ENCODE peak calls at places on chromosome 2, in ten cellular contexts. L is Calu3, P is tibial artery, M is fibroblast of mammary gland, Y is lower lobe of right lung, B is IMR-90, U is fibroblast of the aortic adventitia, F is GM12865, A is HFFc6, S is bronchial epithelial cell. G is an unnamed sample.

GRCh38 chr2:85549826-85550225 is 10.9 kb downstream of the MAT2A start:
- DNase-seq in P (no peak), F (no peak), Y (no peak), S (peak), B (peak), U (peak), L (no peak), M (peak), A (peak), G (no peak)

GRCh38 chr2:134181219-134181618 is 72.7 kb upstream of the MGAT5 start:
- DNase-seq in S (peak), A (no peak), F (peak), M (no peak), U (no peak), L (no peak), B (no peak), Y (no peak), P (no peak), G (no peak)

GRCh38 chr2:120949027-120949956 is 213.6 kb downstream of the GLI2 start:
- DNase-seq in P (no peak), Y (no peak), U (no peak), S (no peak), L (peak), F (peak), M (no peak), A (no peak), B (no peak), G (no peak)

GRCh38 chr2:45567974-45568789 is 42.9 kb downstream of the SRBD1 start:
- DNase-seq in A (no peak), Y (no peak), B (peak), U (peak), S (no peak), F (peak), L (no peak), P (no peak), M (peak), G (no peak)

GRCh38 chr2:109450574-109451265 is 163.0 kb downstream of the SEPTIN10 start:
- DNase-seq in Y (no peak), L (no peak), A (no peak), U (peak), F (no peak), M (peak), S (no peak), P (peak), B (no peak), G (peak)

GRCh38 chr2:3536682-3537632 is 17.6 kb upstream of the ADI1 start:
- DNase-seq in A (peak), F (peak), B (peak), U (peak), S (no peak), Y (no peak), P (peak), L (peak), M (peak), G (no peak)

GRCh38 chr2:72969706-72970105 is 52.4 kb downstream of the EMX1 start:
- DNase-seq in U (no peak), P (no peak), S (no peak), A (no peak), M (no peak), B (no peak), Y (no peak), F (no peak), L (no peak), G (peak)

GRCh38 chr2:126889501-126890135 is 9.1 kb upstream of the TEX51 start:
- DNase-seq in L (no peak), B (no peak), M (no peak), Y (no peak), A (no peak), F (no peak), U (no peak), P (peak), S (no peak), G (peak)

GRCh38 chr2:27967076-27967475 is 76.5 kb downstream of the BABAM2 start:
- DNase-seq in L (no peak), S (no peak), U (no peak), F (no peak), B (no peak), A (no peak), M (peak), P (no peak), Y (no peak), G (no peak)
- TF ChIP-seq CTCF in L (no peak), S (no peak), U (no peak), F (no peak), B (no peak), A (no peak), M (no peak), P (no peak), Y (no peak), G (no peak)

GRCh38 chr2:69916151-69916550 is 1.2 kb downstream of the MXD1 start:
- DNase-seq in U (no peak), A (no peak), P (no peak), F (no peak), Y (no peak), M (no peak), B (peak), L (no peak), S (peak), G (no peak)

GRCh38 chr2:69917854-69918253 is 2.9 kb downstream of the MXD1 start:
- DNase-seq in F (no peak), S (peak), L (no peak), A (peak), P (no peak), B (peak), M (peak), U (peak), Y (no peak), G (no peak)

GRCh38 chr2:69915050-69915945 is at the start of gene MXD1:
- DNase-seq in F (peak), L (no peak), A (peak), P (peak), Y (peak), S (no peak), B (no peak), M (no peak), U (no peak), G (peak)

GRCh38 chr2:69911985-69912563 is 2.8 kb upstream of the MXD1 start:
- DNase-seq in U (peak), Y (no peak), L (no peak), A (peak), F (peak), M (peak), P (no peak), S (peak), B (peak), G (no peak)

DNA sequence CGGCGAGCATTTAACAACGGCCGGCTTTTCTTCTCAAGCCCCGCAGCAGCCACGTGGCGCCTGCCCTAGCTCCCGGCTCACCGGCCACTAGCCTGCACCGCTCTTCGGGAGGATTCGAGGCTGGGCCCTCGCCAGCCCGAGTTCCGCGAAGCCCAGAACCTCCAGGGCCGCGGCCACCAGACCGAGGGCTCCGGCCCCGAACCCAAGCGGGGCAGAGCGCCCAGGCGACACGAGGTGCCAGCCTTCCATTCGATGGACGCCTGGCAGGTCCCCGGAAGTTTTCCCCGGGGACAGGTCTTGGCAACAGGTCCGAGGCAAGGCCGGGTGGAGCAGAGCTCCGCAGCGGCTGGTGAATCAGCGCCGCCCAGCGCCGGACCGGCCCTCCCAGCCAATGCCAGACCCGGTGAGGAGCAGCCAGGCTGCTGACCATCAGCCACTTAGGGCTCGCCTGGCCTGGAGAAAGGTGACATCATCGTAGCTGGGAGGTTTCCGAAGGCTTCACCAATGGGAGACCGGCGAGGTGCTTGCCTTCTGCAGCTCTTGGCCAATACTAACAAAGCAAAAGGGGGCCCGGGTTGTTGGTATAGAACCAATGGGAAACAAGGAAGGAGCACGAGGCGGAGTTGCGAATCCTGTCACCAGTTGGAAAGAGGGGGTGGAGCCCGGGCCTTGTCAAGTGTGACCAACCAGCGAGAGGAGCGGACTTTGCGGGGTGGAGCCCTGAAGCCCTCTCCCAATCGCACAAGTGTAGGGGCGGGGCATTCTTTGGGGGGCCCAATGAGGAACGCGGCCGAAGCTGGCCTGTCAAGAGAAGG is 467 bp upstream of the MXD1 start:
- DNase-seq in F (peak), M (peak), B (peak), Y (peak), P (peak), A (peak), U (peak), L (peak), S (peak), G (peak)
- TF ChIP-seq CTCF in F (peak), M (no peak), B (no peak), Y (peak), P (no peak), A (peak), U (peak), L (no peak), S (no peak), G (peak)

GRCh38 chr2:197307236-197307932 is 3.2 kb downstream of the ANKRD44 start:
- DNase-seq in Y (no peak), B (no peak), F (no peak), P (no peak), S (no peak), L (no peak), A (no peak), U (no peak), M (no peak), G (no peak)
- TF ChIP-seq CTCF in Y (no peak), B (no peak), F (no peak), P (no peak), S (no peak), L (no peak), A (no peak), U (peak), M (no peak), G (peak)

GRCh38 chr2:20653695-20654306 is 2.9 kb upstream of the HS1BP3 start:
- DNase-seq in B (no peak), U (no peak), L (no peak), A (no peak), M (no peak), F (no peak), S (no peak), Y (peak), P (peak), G (peak)
- TF ChIP-seq CTCF in B (no peak), U (no peak), L (no peak), A (peak), M (no peak), F (no peak), S (no peak), Y (no peak), P (no peak), G (peak)

GRCh38 chr2:11829324-11829946 is 83.0 kb downstream of the LPIN1 start:
- DNase-seq in U (peak), A (peak), L (peak), F (peak), Y (peak), P (peak), S (peak), B (peak), M (peak), G (no peak)

GRCh38 chr2:11828933-11829323 is 82.5 kb downstream of the LPIN1 start:
- DNase-seq in F (no peak), S (no peak), Y (no peak), L (no peak), B (no peak), M (no peak), A (no peak), U (no peak), P (no peak), G (no peak)

GRCh38 chr2:11831415-11831814 is 85.0 kb downstream of the LPIN1 start:
- DNase-seq in P (no peak), U (no peak), L (no peak), B (no peak), Y (no peak), S (no peak), A (no peak), M (no peak), F (no peak), G (no peak)

GRCh38 chr2:11830708-11831301 is 84.4 kb downstream of the LPIN1 start:
- DNase-seq in L (no peak), A (no peak), B (no peak), S (no peak), P (no peak), Y (no peak), U (no peak), F (no peak), M (no peak), G (no peak)

DNA sequence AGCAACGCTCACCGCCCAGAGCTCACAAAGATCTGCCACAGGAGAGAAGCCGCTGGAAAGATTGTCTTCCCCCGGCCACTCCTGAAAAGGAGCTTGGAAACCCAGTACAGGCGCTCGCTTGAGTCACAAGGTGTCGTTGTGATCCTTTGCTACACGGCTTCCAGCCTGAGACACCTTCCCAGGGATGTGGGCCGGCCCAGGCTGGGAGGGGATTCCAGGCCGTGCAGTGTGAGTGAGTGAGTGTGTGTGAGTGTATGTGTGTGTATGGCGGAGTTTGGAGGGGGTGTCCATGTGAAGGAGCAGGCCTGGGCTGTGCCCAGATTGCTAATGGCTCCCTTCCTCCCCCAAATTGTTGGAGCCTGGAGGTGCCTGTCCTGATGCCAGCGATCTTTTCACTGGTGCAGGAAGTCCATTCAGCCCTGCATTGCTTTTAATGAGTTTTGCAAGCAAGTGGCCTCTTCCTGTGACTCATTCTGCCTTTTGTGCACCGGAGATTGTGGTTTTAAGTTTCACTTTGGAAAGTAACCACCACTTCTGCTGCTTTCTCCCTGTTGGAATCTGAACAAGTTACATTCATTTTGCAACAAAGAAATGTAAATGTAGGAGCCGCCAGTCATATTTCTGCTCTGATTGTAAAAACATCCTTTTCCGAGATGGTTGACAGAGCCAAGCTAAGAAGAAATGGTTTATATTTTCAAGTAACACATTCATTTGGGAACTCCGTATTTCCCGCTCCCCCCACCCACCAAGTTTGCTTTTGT is 83.7 kb downstream of the LPIN1 start:
- DNase-seq in L (peak), Y (peak), F (peak), P (peak), A (peak), B (peak), U (peak), M (peak), S (peak), G (no peak)
- TF ChIP-seq CTCF in L (no peak), Y (no peak), F (no peak), P (no peak), A (peak), B (peak), U (no peak), M (peak), S (peak), G (peak)

GRCh38 chr2:212494413-212495020 is 44.1 kb downstream of the ERBB4 start:
- DNase-seq in U (peak), A (no peak), Y (no peak), B (no peak), S (peak), F (no peak), M (no peak), L (no peak), P (no peak), G (no peak)
- TF ChIP-seq CTCF in U (no peak), A (no peak), Y (no peak), B (no peak), S (no peak), F (no peak), M (no peak), L (no peak), P (no peak), G (no peak)

G was measured in chondrocyte.